ENCODE peak calls at places on chromosomes 16 and 17, in four cellular contexts. O is DND-41; P is activated CD4-positive, alpha-beta T cell treated with anti-CD3 and anti-CD28 coated beads, Interleukin-2, amount 10 ng/mL, durations not matched to agents 7 days and 5 days; B is Caco-2. W is an unnamed sample.

GRCh38 chr17:4394208-4395110 is 28.0 kb upstream of the UBE2G1 start:
- DNase-seq in O (no peak), P (no peak), B (no peak), W (peak; percentile 95)

GRCh38 chr17:8742274-8742673 is 2.4 kb downstream of the CCDC42 start:
- DNase-seq in O (no peak), P (no peak), B (no peak), W (no peak)

GRCh38 chr16:3882531-3882930 is 2.0 kb upstream of the CREBBP start:
- DNase-seq in O (no peak), P (no peak), B (no peak), W (no peak)

GRCh38 chr17:79391376-79391775 is 219.5 kb downstream of the RBFOX3 start:
- DNase-seq in O (no peak), P (no peak), B (no peak), W (no peak)

GRCh38 chr16:4729876-4730275 is 4.2 kb downstream of the ANKS3 start:
- DNase-seq in O (no peak), P (no peak), B (no peak), W (no peak)

GRCh38 chr17:17806035-17806434 is 30.8 kb downstream of the SREBF1 start:
- DNase-seq in O (no peak), P (no peak), B (no peak), W (no peak)

GRCh38 chr16:61014869-61015268 is 1021.4 kb downstream of the CDH8 start:
- DNase-seq in O (no peak), P (no peak), B (no peak), W (no peak)

GRCh38 chr16:7397901-7398300 is 65.3 kb downstream of the RBFOX1 start:
- DNase-seq in O (no peak), P (no peak), B (no peak), W (no peak)

GRCh38 chr16:17271687-17272086 is 199.1 kb downstream of the XYLT1 start:
- DNase-seq in O (no peak), P (no peak), B (no peak), W (no peak)

GRCh38 chr16:75208242-75208825 is 1.4 kb upstream of the CTRB2 start:
- DNase-seq in O (no peak), P (no peak), B (no peak), W (peak; percentile 19)

GRCh38 chr17:50758524-50758923 is 8.8 kb downstream of the ANKRD40CL start:
- DNase-seq in O (no peak), P (no peak), B (no peak), W (no peak)

GRCh38 chr17:63947711-63948330 is 15.7 kb upstream of the CD79B start:
- DNase-seq in O (no peak), P (no peak), B (no peak), W (no peak)

GRCh38 chr17:34542700-34543336 is 36.6 kb upstream of the TMEM132E start:
- DNase-seq in O (peak; percentile 50), P (peak; percentile 66), B (no peak), W (peak; percentile 5)

GRCh38 chr17:78929908-78930775 is 5.0 kb upstream of the TIMP2 start:
- DNase-seq in O (no peak), P (no peak), B (no peak), W (no peak)

GRCh38 chr17:72136692-72137550 is 16.1 kb downstream of the SOX9 start:
- DNase-seq in O (no peak), P (no peak), B (no peak), W (peak; percentile 92)

GRCh38 chr16:20613471-20613887 is 37.3 kb upstream of the ACSM2B start:
- DNase-seq in O (no peak), P (no peak), B (no peak), W (no peak)

GRCh38 chr17:30824002-30824355 is 513 bp downstream of the CRLF3 start:
- DNase-seq in O (peak; percentile 48), P (peak; percentile 43), B (no peak), W (no peak)

GRCh38 chr17:11388061-11388460 is 147.0 kb downstream of the SHISA6 start:
- DNase-seq in O (no peak), P (no peak), B (no peak), W (no peak)

GRCh38 chr17:42766124-42766523 is 5.1 kb downstream of the RAMP2 start:
- DNase-seq in O (no peak), P (no peak), B (no peak), W (no peak)

GRCh38 chr16:49592507-49593422 is 219.2 kb downstream of the C16orf78 start:
- DNase-seq in O (peak; percentile 71), P (peak; percentile 48), B (no peak), W (no peak)

GRCh38 chr16:60636117-60636516 is 1400.1 kb downstream of the CDH8 start:
- DNase-seq in O (no peak), P (no peak), B (peak; percentile 73), W (peak; percentile 37)

GRCh38 chr16:68466174-68466573 is 17.9 kb upstream of the SMPD3 start:
- DNase-seq in O (no peak), P (no peak), B (no peak), W (peak; percentile 50)

GRCh38 chr16:2095918-2096582 is 39.6 kb downstream of the PKD1 start:
- DNase-seq in O (no peak), P (no peak), B (no peak), W (no peak)

GRCh38 chr16:17215306-17215705 is 255.5 kb downstream of the XYLT1 start:
- DNase-seq in O (no peak), P (no peak), B (no peak), W (no peak)

GRCh38 chr17:54749157-54749556 is 151.5 kb upstream of the TOM1L1 start:
- DNase-seq in O (no peak), P (no peak), B (no peak), W (no peak)

GRCh38 chr16:81137012-81137335 is 40.8 kb upstream of the GCSH start:
- DNase-seq in O (no peak), P (no peak), B (no peak), W (no peak)

GRCh38 chr17:338442-339192 is 14.0 kb downstream of the RPH3AL start:
- DNase-seq in O (no peak), P (no peak), B (peak; percentile 32), W (no peak)

GRCh38 chr17:58399974-58400373 is 17.4 kb downstream of the RNF43 start:
- DNase-seq in O (no peak), P (no peak), B (no peak), W (no peak)

GRCh38 chr17:82890339-82890730 is 50.5 kb upstream of the ZNF750 start:
- DNase-seq in O (no peak), P (no peak), B (no peak), W (no peak)